ENCODE peak calls at places on chromosome 21, in eight cellular contexts. One of them, this sample, is unnamed.

GRCh38 chr21:39319251-39319756 is 5.9 kb upstream of the BRWD1 start:
- DNase-seq in putamen: no peak
- DNase-seq in GM10248: no peak
- DNase-seq in activated CD8-positive, alpha-beta memory T cell treated with anti-CD3 and anti-CD28 coated beads, Interleukin-2, amount 10 ng/mL, durations not matched to agents 7 days and 5 days: no peak
- DNase-seq in spleen: no peak
- DNase-seq in amygdala: no peak
- DNase-seq in mucosa of descending colon: no peak
- DNase-seq in Ammon's horn: peak; percentile 18
- DNase-seq in this sample: no peak

GRCh38 chr21:41956926-41957729 is 3.3 kb upstream of the C2CD2 start:
- DNase-seq in putamen: no peak
- DNase-seq in GM10248: no peak
- DNase-seq in activated CD8-positive, alpha-beta memory T cell treated with anti-CD3 and anti-CD28 coated beads, Interleukin-2, amount 10 ng/mL, durations not matched to agents 7 days and 5 days: no peak
- DNase-seq in spleen: no peak
- DNase-seq in amygdala: no peak
- DNase-seq in mucosa of descending colon: no peak
- DNase-seq in Ammon's horn: no peak
- DNase-seq in this sample: no peak

GRCh38 chr21:16423921-16424320 is 694.1 kb downstream of the USP25 start:
- DNase-seq in putamen: no peak
- DNase-seq in GM10248: no peak
- DNase-seq in activated CD8-positive, alpha-beta memory T cell treated with anti-CD3 and anti-CD28 coated beads, Interleukin-2, amount 10 ng/mL, durations not matched to agents 7 days and 5 days: no peak
- DNase-seq in spleen: no peak
- DNase-seq in amygdala: no peak
- DNase-seq in mucosa of descending colon: no peak
- DNase-seq in Ammon's horn: no peak
- DNase-seq in this sample: no peak

GRCh38 chr21:42781150-42781980 is 98.0 kb downstream of the WDR4 start:
- DNase-seq in putamen: no peak
- DNase-seq in GM10248: no peak
- DNase-seq in activated CD8-positive, alpha-beta memory T cell treated with anti-CD3 and anti-CD28 coated beads, Interleukin-2, amount 10 ng/mL, durations not matched to agents 7 days and 5 days: no peak
- DNase-seq in spleen: peak; percentile 80
- DNase-seq in amygdala: peak; percentile 11
- DNase-seq in mucosa of descending colon: no peak
- DNase-seq in Ammon's horn: peak; percentile 51
- DNase-seq in this sample: peak; percentile 63

GRCh38 chr21:29449306-29449940 is 150.7 kb downstream of the BACH1 start:
- DNase-seq in putamen: no peak
- DNase-seq in GM10248: no peak
- DNase-seq in activated CD8-positive, alpha-beta memory T cell treated with anti-CD3 and anti-CD28 coated beads, Interleukin-2, amount 10 ng/mL, durations not matched to agents 7 days and 5 days: no peak
- DNase-seq in spleen: no peak
- DNase-seq in amygdala: no peak
- DNase-seq in mucosa of descending colon: no peak
- DNase-seq in Ammon's horn: no peak
- DNase-seq in this sample: no peak

GRCh38 chr21:40120944-40121575 is 253.8 kb downstream of the PCP4 start:
- DNase-seq in putamen: no peak
- DNase-seq in GM10248: no peak
- DNase-seq in activated CD8-positive, alpha-beta memory T cell treated with anti-CD3 and anti-CD28 coated beads, Interleukin-2, amount 10 ng/mL, durations not matched to agents 7 days and 5 days: no peak
- DNase-seq in spleen: no peak
- DNase-seq in amygdala: no peak
- DNase-seq in mucosa of descending colon: no peak
- DNase-seq in Ammon's horn: peak; percentile 49
- DNase-seq in this sample: peak; percentile 51

GRCh38 chr21:16124397-16125130 is 394.8 kb downstream of the USP25 start:
- DNase-seq in putamen: no peak
- DNase-seq in GM10248: no peak
- DNase-seq in activated CD8-positive, alpha-beta memory T cell treated with anti-CD3 and anti-CD28 coated beads, Interleukin-2, amount 10 ng/mL, durations not matched to agents 7 days and 5 days: no peak
- DNase-seq in spleen: no peak
- DNase-seq in amygdala: no peak
- DNase-seq in mucosa of descending colon: no peak
- DNase-seq in Ammon's horn: no peak
- DNase-seq in this sample: peak; percentile 15

GRCh38 chr21:39061766-39062165 is 121.5 kb downstream of the PSMG1 start:
- DNase-seq in putamen: no peak
- DNase-seq in GM10248: no peak
- DNase-seq in activated CD8-positive, alpha-beta memory T cell treated with anti-CD3 and anti-CD28 coated beads, Interleukin-2, amount 10 ng/mL, durations not matched to agents 7 days and 5 days: no peak
- DNase-seq in spleen: no peak
- DNase-seq in amygdala: no peak
- DNase-seq in mucosa of descending colon: no peak
- DNase-seq in Ammon's horn: no peak
- DNase-seq in this sample: no peak

GRCh38 chr21:15422761-15423160 is 307.0 kb upstream of the USP25 start:
- DNase-seq in putamen: no peak
- DNase-seq in GM10248: no peak
- DNase-seq in activated CD8-positive, alpha-beta memory T cell treated with anti-CD3 and anti-CD28 coated beads, Interleukin-2, amount 10 ng/mL, durations not matched to agents 7 days and 5 days: no peak
- DNase-seq in spleen: no peak
- DNase-seq in amygdala: no peak
- DNase-seq in mucosa of descending colon: no peak
- DNase-seq in Ammon's horn: no peak
- DNase-seq in this sample: no peak

GRCh38 chr21:41369915-41370839 is 8.3 kb downstream of the MX2 start:
- DNase-seq in putamen: no peak
- DNase-seq in GM10248: no peak
- DNase-seq in activated CD8-positive, alpha-beta memory T cell treated with anti-CD3 and anti-CD28 coated beads, Interleukin-2, amount 10 ng/mL, durations not matched to agents 7 days and 5 days: peak; percentile 68
- DNase-seq in spleen: peak; percentile 92
- DNase-seq in amygdala: no peak
- DNase-seq in mucosa of descending colon: peak; percentile 70
- DNase-seq in Ammon's horn: no peak
- DNase-seq in this sample: peak; percentile 36

GRCh38 chr21:27206368-27206982 is 239.6 kb upstream of the ADAMTS5 start:
- DNase-seq in putamen: no peak
- DNase-seq in GM10248: no peak
- DNase-seq in activated CD8-positive, alpha-beta memory T cell treated with anti-CD3 and anti-CD28 coated beads, Interleukin-2, amount 10 ng/mL, durations not matched to agents 7 days and 5 days: no peak
- DNase-seq in spleen: no peak
- DNase-seq in amygdala: no peak
- DNase-seq in mucosa of descending colon: no peak
- DNase-seq in Ammon's horn: no peak
- DNase-seq in this sample: peak; percentile 77

GRCh38 chr21:44653656-44654575 is 543 bp downstream of the KRTAP12-4 start:
- DNase-seq in putamen: no peak
- DNase-seq in GM10248: no peak
- DNase-seq in activated CD8-positive, alpha-beta memory T cell treated with anti-CD3 and anti-CD28 coated beads, Interleukin-2, amount 10 ng/mL, durations not matched to agents 7 days and 5 days: peak; percentile 53
- DNase-seq in spleen: no peak
- DNase-seq in amygdala: no peak
- DNase-seq in mucosa of descending colon: no peak
- DNase-seq in Ammon's horn: no peak
- DNase-seq in this sample: no peak

GRCh38 chr21:42356036-42356435 is 5.2 kb upstream of the TFF2 start:
- DNase-seq in putamen: no peak
- DNase-seq in GM10248: no peak
- DNase-seq in activated CD8-positive, alpha-beta memory T cell treated with anti-CD3 and anti-CD28 coated beads, Interleukin-2, amount 10 ng/mL, durations not matched to agents 7 days and 5 days: no peak
- DNase-seq in spleen: no peak
- DNase-seq in amygdala: no peak
- DNase-seq in mucosa of descending colon: no peak
- DNase-seq in Ammon's horn: no peak
- DNase-seq in this sample: no peak

GRCh38 chr21:25836396-25836795 is 101.6 kb downstream of the GABPA start:
- DNase-seq in putamen: no peak
- DNase-seq in GM10248: no peak
- DNase-seq in activated CD8-positive, alpha-beta memory T cell treated with anti-CD3 and anti-CD28 coated beads, Interleukin-2, amount 10 ng/mL, durations not matched to agents 7 days and 5 days: no peak
- DNase-seq in spleen: no peak
- DNase-seq in amygdala: no peak
- DNase-seq in mucosa of descending colon: no peak
- DNase-seq in Ammon's horn: no peak
- DNase-seq in this sample: no peak

GRCh38 chr21:26388731-26389231 is 184.3 kb downstream of the CYYR1 start:
- DNase-seq in putamen: no peak
- DNase-seq in GM10248: no peak
- DNase-seq in activated CD8-positive, alpha-beta memory T cell treated with anti-CD3 and anti-CD28 coated beads, Interleukin-2, amount 10 ng/mL, durations not matched to agents 7 days and 5 days: no peak
- DNase-seq in spleen: no peak
- DNase-seq in amygdala: no peak
- DNase-seq in mucosa of descending colon: no peak
- DNase-seq in Ammon's horn: no peak
- DNase-seq in this sample: no peak

GRCh38 chr21:45997495-45998275 is 16.1 kb downstream of the COL6A1 start:
- DNase-seq in putamen: no peak
- DNase-seq in GM10248: no peak
- DNase-seq in activated CD8-positive, alpha-beta memory T cell treated with anti-CD3 and anti-CD28 coated beads, Interleukin-2, amount 10 ng/mL, durations not matched to agents 7 days and 5 days: no peak
- DNase-seq in spleen: peak; percentile 63
- DNase-seq in amygdala: no peak
- DNase-seq in mucosa of descending colon: peak; percentile 47
- DNase-seq in Ammon's horn: no peak
- DNase-seq in this sample: no peak

GRCh38 chr21:45380566-45380965 is 24.4 kb upstream of the COL18A1 start:
- DNase-seq in putamen: no peak
- DNase-seq in GM10248: no peak
- DNase-seq in activated CD8-positive, alpha-beta memory T cell treated with anti-CD3 and anti-CD28 coated beads, Interleukin-2, amount 10 ng/mL, durations not matched to agents 7 days and 5 days: no peak
- DNase-seq in spleen: peak; percentile 40
- DNase-seq in amygdala: no peak
- DNase-seq in mucosa of descending colon: peak; percentile 27
- DNase-seq in Ammon's horn: no peak
- DNase-seq in this sample: no peak